ENCODE peak calls at places on chromosomes 2 and 18, in seven cellular contexts. O is heart left ventricle; I is NCI-H1105 treated with DMSO at 0.1 percent for 48 hours; X is AG10803; C is activated naive CD4-positive, alpha-beta T cell treated with anti-CD3 and anti-CD28 coated beads for 36 hours; L is left cardiac atrium; S is left colon. T is an unnamed sample.

GRCh38 chr2:130336150-130336876 is 6.4 kb upstream of the IMP4 start:
- DNase-seq in O (no peak), S (no peak), L (no peak), X (no peak), I (no peak), C (no peak), T (no peak)

GRCh38 chr2:85853499-85854165 is 35.2 kb downstream of the ST3GAL5 start:
- DNase-seq in I (no peak), S (no peak), O (no peak), C (peak), X (no peak), L (no peak), T (no peak)

GRCh38 chr2:516131-516530 is 161.1 kb downstream of the TMEM18 start:
- DNase-seq in I (no peak), S (no peak), X (no peak), L (no peak), O (no peak), C (no peak), T (no peak)

GRCh38 chr18:54359233-54359632 is 1.5 kb downstream of the C18orf54 start:
- DNase-seq in S (no peak), O (no peak), L (no peak), X (peak), C (no peak), I (no peak), T (no peak)

GRCh38 chr2:222470802-222471468 is 46.6 kb downstream of the SGPP2 start:
- DNase-seq in O (no peak), X (no peak), L (no peak), C (no peak), S (no peak), I (no peak), T (no peak)

GRCh38 chr2:80651435-80651834 is 346.9 kb upstream of the LRRTM1 start:
- DNase-seq in O (no peak), X (no peak), S (no peak), I (no peak), C (no peak), L (no peak), T (no peak)

GRCh38 chr2:240896871-240897692 is 1.1 kb upstream of the MAB21L4 start:
- DNase-seq in X (no peak), S (peak), L (no peak), O (peak), C (no peak), I (peak), T (peak)

GRCh38 chr2:71360434-71360975 is 28.9 kb downstream of the ZNF638 start:
- DNase-seq in X (no peak), I (no peak), L (no peak), S (no peak), C (no peak), O (no peak), T (no peak)

GRCh38 chr2:120482334-120482733 is 136.4 kb downstream of the INHBB start:
- DNase-seq in O (no peak), L (no peak), S (no peak), I (no peak), C (no peak), X (no peak), T (no peak)

GRCh38 chr18:5058768-5059539 is 138.1 kb downstream of the AKAIN1 start:
- DNase-seq in L (no peak), S (no peak), O (peak), C (peak), I (no peak), X (no peak), T (no peak)

GRCh38 chr2:187078297-187078696 is 229.3 kb upstream of the ZSWIM2 start:
- DNase-seq in O (no peak), C (no peak), X (peak), I (no peak), L (no peak), S (no peak), T (no peak)

GRCh38 chr2:218851286-218851685 is 8.3 kb upstream of the WNT6 start:
- DNase-seq in L (no peak), O (no peak), X (no peak), S (no peak), I (no peak), C (no peak), T (no peak)

GRCh38 chr2:209663149-209663548 is 108.5 kb upstream of the UNC80 start:
- DNase-seq in O (no peak), I (no peak), X (no peak), L (no peak), S (no peak), C (no peak), T (no peak)

GRCh38 chr2:33707312-33707711 is 108.2 kb upstream of the FAM98A start:
- DNase-seq in L (no peak), I (no peak), C (no peak), S (no peak), O (no peak), X (no peak), T (no peak)

GRCh38 chr2:137886432-137886831 is 77.8 kb upstream of the HNMT start:
- DNase-seq in S (no peak), L (no peak), C (no peak), O (no peak), I (peak), X (no peak), T (no peak)

GRCh38 chr2:226795281-226796011 is 4.2 kb downstream of the IRS1 start:
- DNase-seq in I (no peak), O (peak), L (peak), C (no peak), X (peak), S (peak), T (no peak)

GRCh38 chr2:127859712-127860085 is 1.7 kb upstream of the POLR2D start:
- DNase-seq in O (no peak), I (no peak), S (peak), X (no peak), L (peak), C (peak), T (peak)

GRCh38 chr18:34592961-34593382 is 117.1 kb upstream of the DTNA start:
- DNase-seq in C (no peak), L (peak), X (peak), O (peak), S (no peak), I (no peak), T (peak)

GRCh38 chr2:132416080-132416911 is at the start of gene GPR39:
- DNase-seq in O (peak), I (peak), L (peak), X (peak), S (peak), C (no peak), T (peak)

GRCh38 chr2:163191372-163191771 is 352.8 kb upstream of the KCNH7 start:
- DNase-seq in L (no peak), S (no peak), I (peak), O (no peak), X (peak), C (peak), T (no peak)

GRCh38 chr2:1557467-1557820 is 144.2 kb downstream of the TPO start:
- DNase-seq in L (no peak), I (no peak), O (no peak), S (no peak), C (no peak), X (no peak), T (no peak)

GRCh38 chr2:46056541-46056940 is 240.7 kb upstream of the EPAS1 start:
- DNase-seq in I (no peak), O (no peak), S (no peak), X (no peak), L (no peak), C (no peak), T (no peak)

GRCh38 chr2:118670868-118671267 is 176.6 kb downstream of the EN1 start:
- DNase-seq in I (no peak), C (no peak), L (no peak), X (peak), O (no peak), S (no peak), T (no peak)

GRCh38 chr2:134736167-134736885 is 17.5 kb upstream of the TMEM163 start:
- DNase-seq in O (no peak), I (no peak), X (peak), C (no peak), L (no peak), S (no peak), T (no peak)

GRCh38 chr2:71597749-71598148 is 144.4 kb downstream of the DYSF start:
- DNase-seq in L (no peak), X (peak), O (no peak), I (no peak), S (no peak), C (no peak), T (no peak)

GRCh38 chr2:101106453-101107181 is 44.6 kb downstream of the TBC1D8 start:
- DNase-seq in I (no peak), O (no peak), S (peak), C (no peak), X (no peak), L (no peak), T (no peak)

GRCh38 chr2:213101109-213101508 is 50.3 kb downstream of the IKZF2 start:
- DNase-seq in I (no peak), O (no peak), C (no peak), X (no peak), L (no peak), S (no peak), T (no peak)

GRCh38 chr18:79354350-79354749 is 41.4 kb upstream of the NFATC1 start:
- DNase-seq in X (no peak), L (no peak), I (no peak), S (no peak), C (no peak), O (no peak), T (no peak)